ENCODE peak calls at places on chromosomes 2 and 18, in ten cellular contexts. One of them, this sample, is unnamed.

GRCh38 chr2:12549641-12550040 is 167.1 kb upstream of the TRIB2 start:
- DNase-seq in upper lobe of right lung: no peak
- DNase-seq in Panc1: no peak
- DNase-seq in heart right ventricle: no peak
- DNase-seq in A673: no peak
- DNase-seq in heart left ventricle: no peak
- DNase-seq in coronary artery: no peak
- DNase-seq in aorta: no peak
- DNase-seq in cardiac muscle cell: peak; percentile 19
- DNase-seq in CD8-positive, alpha-beta T cell: no peak
- DNase-seq in this sample: no peak

GRCh38 chr18:75581336-75582121 is 154.0 kb upstream of the SMIM21 start:
- DNase-seq in CD8-positive, alpha-beta T cell: no peak
- DNase-seq in cardiac muscle cell: peak; percentile 29
- DNase-seq in upper lobe of right lung: no peak
- DNase-seq in heart right ventricle: no peak
- DNase-seq in aorta: no peak
- DNase-seq in A673: no peak
- DNase-seq in Panc1: no peak
- DNase-seq in heart left ventricle: no peak
- DNase-seq in coronary artery: no peak
- DNase-seq in this sample: no peak

GRCh38 chr2:15943914-15944313 is 3.6 kb downstream of the MYCN start:
- DNase-seq in coronary artery: no peak
- DNase-seq in upper lobe of right lung: no peak
- DNase-seq in A673: peak; percentile 96
- DNase-seq in heart right ventricle: no peak
- DNase-seq in heart left ventricle: no peak
- DNase-seq in cardiac muscle cell: peak; percentile 51
- DNase-seq in CD8-positive, alpha-beta T cell: no peak
- DNase-seq in aorta: no peak
- DNase-seq in Panc1: no peak
- DNase-seq in this sample: no peak

GRCh38 chr2:223369889-223370288 is 232.3 kb downstream of the SCG2 start:
- DNase-seq in coronary artery: no peak
- DNase-seq in heart right ventricle: no peak
- DNase-seq in aorta: no peak
- DNase-seq in A673: no peak
- DNase-seq in CD8-positive, alpha-beta T cell: no peak
- DNase-seq in Panc1: no peak
- DNase-seq in upper lobe of right lung: no peak
- DNase-seq in cardiac muscle cell: no peak
- DNase-seq in heart left ventricle: no peak
- DNase-seq in this sample: no peak

GRCh38 chr2:159592446-159592845 is 23.9 kb downstream of the BAZ2B start:
- DNase-seq in aorta: no peak
- DNase-seq in upper lobe of right lung: no peak
- DNase-seq in cardiac muscle cell: peak; percentile 61
- DNase-seq in heart right ventricle: no peak
- DNase-seq in A673: no peak
- DNase-seq in Panc1: no peak
- DNase-seq in heart left ventricle: no peak
- DNase-seq in coronary artery: no peak
- DNase-seq in CD8-positive, alpha-beta T cell: no peak
- DNase-seq in this sample: no peak

GRCh38 chr2:233816334-233816733 is 38.0 kb downstream of the HJURP start:
- DNase-seq in A673: no peak
- DNase-seq in Panc1: no peak
- DNase-seq in CD8-positive, alpha-beta T cell: no peak
- DNase-seq in aorta: peak; percentile 26
- DNase-seq in coronary artery: peak; percentile 12
- DNase-seq in upper lobe of right lung: peak; percentile 15
- DNase-seq in cardiac muscle cell: peak; percentile 9
- DNase-seq in heart right ventricle: no peak
- DNase-seq in heart left ventricle: no peak
- DNase-seq in this sample: no peak

GRCh38 chr2:172148246-172148645 is 45.5 kb upstream of the DLX2 start:
- DNase-seq in coronary artery: no peak
- DNase-seq in heart right ventricle: no peak
- DNase-seq in cardiac muscle cell: no peak
- DNase-seq in aorta: no peak
- DNase-seq in CD8-positive, alpha-beta T cell: no peak
- DNase-seq in A673: no peak
- DNase-seq in upper lobe of right lung: no peak
- DNase-seq in Panc1: no peak
- DNase-seq in heart left ventricle: no peak
- DNase-seq in this sample: no peak

GRCh38 chr2:27888790-27889189 is 1.4 kb downstream of the RBKS start:
- DNase-seq in coronary artery: no peak
- DNase-seq in CD8-positive, alpha-beta T cell: no peak
- DNase-seq in cardiac muscle cell: peak; percentile 13
- DNase-seq in aorta: no peak
- DNase-seq in A673: no peak
- DNase-seq in heart left ventricle: no peak
- DNase-seq in Panc1: no peak
- DNase-seq in upper lobe of right lung: no peak
- DNase-seq in heart right ventricle: no peak
- DNase-seq in this sample: no peak

GRCh38 chr18:59189746-59190145 is 30.2 kb upstream of the GRP start:
- DNase-seq in coronary artery: no peak
- DNase-seq in aorta: no peak
- DNase-seq in A673: no peak
- DNase-seq in CD8-positive, alpha-beta T cell: no peak
- DNase-seq in heart right ventricle: no peak
- DNase-seq in heart left ventricle: no peak
- DNase-seq in Panc1: no peak
- DNase-seq in cardiac muscle cell: no peak
- DNase-seq in upper lobe of right lung: no peak
- DNase-seq in this sample: no peak

GRCh38 chr2:205835251-205835900 is 153.1 kb downstream of the NRP2 start:
- DNase-seq in coronary artery: no peak
- DNase-seq in Panc1: no peak
- DNase-seq in upper lobe of right lung: no peak
- DNase-seq in heart right ventricle: no peak
- DNase-seq in cardiac muscle cell: no peak
- DNase-seq in heart left ventricle: no peak
- DNase-seq in CD8-positive, alpha-beta T cell: no peak
- DNase-seq in aorta: no peak
- DNase-seq in A673: no peak
- DNase-seq in this sample: no peak

GRCh38 chr2:116754371-116755101 is 1060.0 kb upstream of the DDX18 start:
- DNase-seq in Panc1: no peak
- DNase-seq in CD8-positive, alpha-beta T cell: no peak
- DNase-seq in coronary artery: no peak
- DNase-seq in upper lobe of right lung: no peak
- DNase-seq in A673: no peak
- DNase-seq in heart left ventricle: no peak
- DNase-seq in cardiac muscle cell: no peak
- DNase-seq in heart right ventricle: no peak
- DNase-seq in aorta: no peak
- DNase-seq in this sample: no peak

GRCh38 chr2:60383421-60384117 is 169.9 kb downstream of the BCL11A start:
- DNase-seq in heart right ventricle: no peak
- DNase-seq in aorta: no peak
- DNase-seq in CD8-positive, alpha-beta T cell: no peak
- DNase-seq in cardiac muscle cell: no peak
- DNase-seq in upper lobe of right lung: no peak
- DNase-seq in coronary artery: no peak
- DNase-seq in heart left ventricle: no peak
- DNase-seq in A673: no peak
- DNase-seq in Panc1: no peak
- DNase-seq in this sample: no peak

GRCh38 chr2:200373196-200373595 is 66.7 kb downstream of the SPATS2L start:
- DNase-seq in coronary artery: no peak
- DNase-seq in aorta: no peak
- DNase-seq in cardiac muscle cell: no peak
- DNase-seq in heart left ventricle: no peak
- DNase-seq in Panc1: no peak
- DNase-seq in heart right ventricle: no peak
- DNase-seq in upper lobe of right lung: no peak
- DNase-seq in CD8-positive, alpha-beta T cell: no peak
- DNase-seq in A673: no peak
- DNase-seq in this sample: no peak
- H3K27ac ChIP-seq in coronary artery: no peak overlapping the region
- H3K27ac ChIP-seq in aorta: no peak overlapping the region
- H3K27ac ChIP-seq in cardiac muscle cell: no peak overlapping the region
- H3K27ac ChIP-seq in heart left ventricle: peak overlapping the region; percentile 72
- H3K27ac ChIP-seq in Panc1: peak overlapping the region; percentile 100
- H3K27ac ChIP-seq in heart right ventricle: peak overlapping the region; percentile 59
- H3K27ac ChIP-seq in upper lobe of right lung: peak overlapping the region; percentile 52
- H3K27ac ChIP-seq in CD8-positive, alpha-beta T cell: peak overlapping the region; percentile 40
- H3K27ac ChIP-seq in A673: no peak overlapping the region
- H3K27ac ChIP-seq in this sample: peak overlapping the region; percentile 63

DNA sequence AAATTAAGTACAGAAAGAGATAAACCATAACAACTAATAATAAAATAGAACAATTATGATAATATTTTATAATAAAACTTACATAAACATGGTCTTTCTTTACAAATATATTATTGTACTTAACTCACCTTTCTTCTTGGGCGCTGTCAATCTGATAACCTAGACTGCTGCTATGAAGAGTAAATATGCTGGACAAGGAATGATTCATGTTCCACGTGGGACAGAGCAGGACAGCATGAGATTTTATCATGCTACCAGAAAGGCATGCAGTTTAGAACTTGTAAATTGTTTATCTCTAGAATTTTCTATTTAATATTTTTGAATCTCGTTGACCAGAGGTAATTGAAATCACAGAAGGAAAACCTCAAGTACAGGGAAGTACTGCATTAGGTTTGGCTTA is 210.7 kb downstream of the ANKRD30B start:
- DNase-seq in coronary artery: no peak
- DNase-seq in heart left ventricle: no peak
- DNase-seq in CD8-positive, alpha-beta T cell: no peak
- DNase-seq in A673: no peak
- DNase-seq in upper lobe of right lung: no peak
- DNase-seq in aorta: no peak
- DNase-seq in cardiac muscle cell: no peak
- DNase-seq in heart right ventricle: no peak
- DNase-seq in Panc1: no peak
- DNase-seq in this sample: no peak
- H3K27ac ChIP-seq in coronary artery: no peak overlapping the region
- H3K27ac ChIP-seq in heart left ventricle: no peak overlapping the region
- H3K27ac ChIP-seq in CD8-positive, alpha-beta T cell: no peak overlapping the region
- H3K27ac ChIP-seq in A673: no peak overlapping the region
- H3K27ac ChIP-seq in upper lobe of right lung: no peak overlapping the region
- H3K27ac ChIP-seq in aorta: no peak overlapping the region
- H3K27ac ChIP-seq in cardiac muscle cell: no peak overlapping the region
- H3K27ac ChIP-seq in heart right ventricle: no peak overlapping the region
- H3K27ac ChIP-seq in Panc1: no peak overlapping the region
- H3K27ac ChIP-seq in this sample: no peak overlapping the region

DNA sequence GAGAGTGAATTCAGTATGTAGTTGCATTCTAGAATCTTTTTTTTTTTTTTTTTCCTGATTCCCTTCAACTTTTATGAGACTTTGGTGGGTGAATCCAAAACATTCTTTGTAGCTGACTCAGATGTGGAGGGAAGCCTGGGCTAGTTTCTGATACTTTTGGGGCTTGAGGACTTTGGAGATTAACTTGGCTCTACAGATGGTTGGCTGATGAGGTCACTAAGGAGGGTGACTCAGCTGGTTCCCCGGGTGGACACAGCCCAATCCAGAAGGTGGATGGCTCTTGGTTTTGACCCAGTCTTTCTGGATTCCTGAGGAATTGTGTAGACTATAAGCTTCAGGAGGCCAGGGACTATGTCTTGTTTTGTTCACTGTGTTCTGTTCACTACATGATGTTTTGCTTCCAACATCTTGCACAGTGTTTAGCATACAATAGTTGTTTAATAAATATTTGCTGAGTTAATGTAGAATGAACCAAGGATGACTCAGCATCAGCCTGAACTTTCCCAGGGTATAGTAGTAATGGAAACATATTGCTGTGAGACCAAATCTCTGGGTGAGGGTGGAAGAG is 30.5 kb downstream of the LAMA3 start:
- DNase-seq in coronary artery: peak; percentile 78
- DNase-seq in upper lobe of right lung: no peak
- DNase-seq in A673: peak; percentile 72
- DNase-seq in Panc1: peak; percentile 68
- DNase-seq in heart left ventricle: peak; percentile 48
- DNase-seq in cardiac muscle cell: peak; percentile 96
- DNase-seq in CD8-positive, alpha-beta T cell: no peak
- DNase-seq in aorta: no peak
- DNase-seq in heart right ventricle: no peak
- DNase-seq in this sample: no peak
- H3K27ac ChIP-seq in coronary artery: no peak overlapping the region
- H3K27ac ChIP-seq in upper lobe of right lung: no peak overlapping the region
- H3K27ac ChIP-seq in A673: no peak overlapping the region
- H3K27ac ChIP-seq in Panc1: peak overlapping the region; percentile 12
- H3K27ac ChIP-seq in heart left ventricle: no peak overlapping the region
- H3K27ac ChIP-seq in cardiac muscle cell: no peak overlapping the region
- H3K27ac ChIP-seq in CD8-positive, alpha-beta T cell: no peak overlapping the region
- H3K27ac ChIP-seq in aorta: no peak overlapping the region
- H3K27ac ChIP-seq in heart right ventricle: peak overlapping the region; percentile 2
- H3K27ac ChIP-seq in this sample: no peak overlapping the region

GRCh38 chr2:44955593-44956449 is 14.3 kb downstream of the SIX3 start:
- DNase-seq in aorta: peak; percentile 93
- DNase-seq in upper lobe of right lung: peak; percentile 89
- DNase-seq in cardiac muscle cell: peak; percentile 72
- DNase-seq in heart left ventricle: peak; percentile 72
- DNase-seq in heart right ventricle: peak; percentile 79
- DNase-seq in CD8-positive, alpha-beta T cell: peak; percentile 78
- DNase-seq in Panc1: no peak
- DNase-seq in A673: peak; percentile 83
- DNase-seq in coronary artery: no peak
- DNase-seq in this sample: peak; percentile 48

GRCh38 chr2:44954902-44955592 is 13.5 kb downstream of the SIX3 start:
- DNase-seq in CD8-positive, alpha-beta T cell: no peak
- DNase-seq in aorta: no peak
- DNase-seq in coronary artery: no peak
- DNase-seq in heart left ventricle: no peak
- DNase-seq in cardiac muscle cell: no peak
- DNase-seq in heart right ventricle: no peak
- DNase-seq in A673: no peak
- DNase-seq in Panc1: no peak
- DNase-seq in upper lobe of right lung: no peak
- DNase-seq in this sample: no peak

GRCh38 chr2:44954306-44954901 is 12.9 kb downstream of the SIX3 start:
- DNase-seq in heart right ventricle: no peak
- DNase-seq in coronary artery: no peak
- DNase-seq in cardiac muscle cell: no peak
- DNase-seq in Panc1: no peak
- DNase-seq in heart left ventricle: no peak
- DNase-seq in upper lobe of right lung: no peak
- DNase-seq in A673: no peak
- DNase-seq in CD8-positive, alpha-beta T cell: no peak
- DNase-seq in aorta: no peak
- DNase-seq in this sample: no peak

GRCh38 chr2:44957656-44958327 is 16.3 kb downstream of the SIX3 start:
- DNase-seq in upper lobe of right lung: no peak
- DNase-seq in heart right ventricle: no peak
- DNase-seq in heart left ventricle: no peak
- DNase-seq in cardiac muscle cell: no peak
- DNase-seq in A673: no peak
- DNase-seq in Panc1: no peak
- DNase-seq in coronary artery: no peak
- DNase-seq in CD8-positive, alpha-beta T cell: no peak
- DNase-seq in aorta: no peak
- DNase-seq in this sample: no peak

DNA sequence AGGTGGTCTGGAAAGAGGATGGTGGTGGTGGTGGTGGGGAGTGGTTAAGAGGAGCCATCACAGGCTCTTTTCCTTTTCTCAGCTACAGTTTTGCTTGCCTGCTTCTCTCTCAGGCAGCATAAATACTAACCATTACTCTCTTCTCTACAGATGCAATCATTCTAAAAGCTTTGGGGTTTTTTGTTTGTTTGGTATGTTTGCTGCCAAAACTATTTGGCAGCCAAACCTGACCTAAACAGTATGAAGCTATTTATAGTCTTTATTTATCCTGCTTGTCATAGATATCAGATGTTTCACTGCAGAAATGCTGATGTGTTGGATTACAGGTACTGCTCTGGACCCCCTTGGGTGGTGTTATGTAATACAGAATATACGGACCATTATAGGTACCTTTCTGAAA is 15.3 kb downstream of the SIX3 start:
- DNase-seq in coronary artery: no peak
- DNase-seq in CD8-positive, alpha-beta T cell: no peak
- DNase-seq in upper lobe of right lung: no peak
- DNase-seq in cardiac muscle cell: no peak
- DNase-seq in Panc1: no peak
- DNase-seq in heart left ventricle: no peak
- DNase-seq in A673: no peak
- DNase-seq in aorta: no peak
- DNase-seq in heart right ventricle: no peak
- DNase-seq in this sample: no peak
- H3K27ac ChIP-seq in coronary artery: no peak overlapping the region
- H3K27ac ChIP-seq in CD8-positive, alpha-beta T cell: no peak overlapping the region
- H3K27ac ChIP-seq in upper lobe of right lung: no peak overlapping the region
- H3K27ac ChIP-seq in cardiac muscle cell: no peak overlapping the region
- H3K27ac ChIP-seq in Panc1: no peak overlapping the region
- H3K27ac ChIP-seq in heart left ventricle: no peak overlapping the region
- H3K27ac ChIP-seq in A673: no peak overlapping the region
- H3K27ac ChIP-seq in aorta: no peak overlapping the region
- H3K27ac ChIP-seq in heart right ventricle: no peak overlapping the region
- H3K27ac ChIP-seq in this sample: no peak overlapping the region

This sample was measured in CD8-positive, alpha-beta memory T cell.